ENCODE peak calls at places on chromosome 3, in five cellular contexts. One of them, this sample, is unnamed.

GRCh38 chr3:166283856-166284255 is 446.6 kb upstream of the BCHE start:
- DNase-seq in K562: no peak
- DNase-seq in sigmoid colon: no peak
- DNase-seq in suprapubic skin: no peak
- DNase-seq in HepG2: no peak
- DNase-seq in this sample: no peak

GRCh38 chr3:154324919-154325318 is 632 bp upstream of the DHX36 start:
- DNase-seq in K562: peak
- DNase-seq in sigmoid colon: no peak
- DNase-seq in suprapubic skin: no peak
- DNase-seq in HepG2: peak
- DNase-seq in this sample: no peak

GRCh38 chr3:111861396-111861795 is 2.3 kb downstream of the PHLDB2 start:
- DNase-seq in K562: no peak
- DNase-seq in sigmoid colon: no peak
- DNase-seq in suprapubic skin: no peak
- DNase-seq in HepG2: no peak
- DNase-seq in this sample: no peak

GRCh38 chr3:56790016-56790950 is 11.5 kb downstream of the ARHGEF3 start:
- DNase-seq in K562: no peak
- DNase-seq in sigmoid colon: peak
- DNase-seq in suprapubic skin: no peak
- DNase-seq in HepG2: no peak
- DNase-seq in this sample: no peak

GRCh38 chr3:4322635-4323034 is 19.5 kb downstream of the SETMAR start:
- DNase-seq in K562: peak
- DNase-seq in sigmoid colon: no peak
- DNase-seq in suprapubic skin: no peak
- DNase-seq in HepG2: peak
- DNase-seq in this sample: no peak

GRCh38 chr3:123739754-123740153 is 144.4 kb downstream of the MYLK start:
- DNase-seq in K562: no peak
- DNase-seq in sigmoid colon: no peak
- DNase-seq in suprapubic skin: no peak
- DNase-seq in HepG2: no peak
- DNase-seq in this sample: no peak

GRCh38 chr3:126313166-126313565 is 44.0 kb downstream of the KLF15 start:
- DNase-seq in K562: no peak
- DNase-seq in sigmoid colon: no peak
- DNase-seq in suprapubic skin: no peak
- DNase-seq in HepG2: no peak
- DNase-seq in this sample: peak

GRCh38 chr3:66582721-66583141 is 81.9 kb upstream of the LRIG1 start:
- DNase-seq in K562: no peak
- DNase-seq in sigmoid colon: no peak
- DNase-seq in suprapubic skin: no peak
- DNase-seq in HepG2: no peak
- DNase-seq in this sample: no peak

GRCh38 chr3:133572158-133573053 is 1.1 kb upstream of the CDV3 start:
- DNase-seq in K562: peak
- DNase-seq in sigmoid colon: no peak
- DNase-seq in suprapubic skin: no peak
- DNase-seq in HepG2: no peak
- DNase-seq in this sample: no peak

GRCh38 chr3:58628823-58629562 is 37.6 kb downstream of the FAM3D start:
- DNase-seq in K562: no peak
- DNase-seq in sigmoid colon: no peak
- DNase-seq in suprapubic skin: no peak
- DNase-seq in HepG2: peak
- DNase-seq in this sample: no peak

GRCh38 chr3:192911293-192911692 is 6.4 kb downstream of the MB21D2 start:
- DNase-seq in K562: no peak
- DNase-seq in sigmoid colon: no peak
- DNase-seq in suprapubic skin: no peak
- DNase-seq in HepG2: no peak
- DNase-seq in this sample: no peak

GRCh38 chr3:72154391-72155300 is 369.7 kb upstream of the PROK2 start:
- DNase-seq in K562: no peak
- DNase-seq in sigmoid colon: no peak
- DNase-seq in suprapubic skin: no peak
- DNase-seq in HepG2: no peak
- DNase-seq in this sample: no peak

GRCh38 chr3:84989102-84989501 is 30.3 kb downstream of the CADM2 start:
- DNase-seq in K562: no peak
- DNase-seq in sigmoid colon: no peak
- DNase-seq in suprapubic skin: no peak
- DNase-seq in HepG2: no peak
- DNase-seq in this sample: no peak

GRCh38 chr3:69867941-69868505 is 128.8 kb downstream of the MITF start:
- DNase-seq in K562: no peak
- DNase-seq in sigmoid colon: no peak
- DNase-seq in suprapubic skin: no peak
- DNase-seq in HepG2: no peak
- DNase-seq in this sample: no peak

GRCh38 chr3:101100361-101101009 is 107.3 kb upstream of the ABI3BP start:
- DNase-seq in K562: no peak
- DNase-seq in sigmoid colon: no peak
- DNase-seq in suprapubic skin: no peak
- DNase-seq in HepG2: no peak
- DNase-seq in this sample: no peak

GRCh38 chr3:31532587-31533168 is at the start of gene STT3B:
- DNase-seq in K562: peak
- DNase-seq in sigmoid colon: peak
- DNase-seq in suprapubic skin: peak
- DNase-seq in HepG2: peak
- DNase-seq in this sample: peak

GRCh38 chr3:191330309-191330712 is at the start of gene UTS2B:
- DNase-seq in K562: peak
- DNase-seq in sigmoid colon: no peak
- DNase-seq in suprapubic skin: no peak
- DNase-seq in HepG2: peak
- DNase-seq in this sample: no peak

GRCh38 chr3:13644341-13645082 is 95.6 kb downstream of the FBLN2 start:
- DNase-seq in K562: no peak
- DNase-seq in sigmoid colon: no peak
- DNase-seq in suprapubic skin: no peak
- DNase-seq in HepG2: no peak
- DNase-seq in this sample: no peak

GRCh38 chr3:102092617-102093466 is 243.5 kb downstream of the NFKBIZ start:
- DNase-seq in K562: no peak
- DNase-seq in sigmoid colon: no peak
- DNase-seq in suprapubic skin: no peak
- DNase-seq in HepG2: no peak
- DNase-seq in this sample: no peak

GRCh38 chr3:116863842-116864626 is 154.5 kb downstream of the TUSC7 start:
- DNase-seq in K562: peak
- DNase-seq in sigmoid colon: no peak
- DNase-seq in suprapubic skin: no peak
- DNase-seq in HepG2: peak
- DNase-seq in this sample: no peak

GRCh38 chr3:156417733-156418132 is 137.2 kb downstream of the SSR3 start:
- DNase-seq in K562: no peak
- DNase-seq in sigmoid colon: no peak
- DNase-seq in suprapubic skin: no peak
- DNase-seq in HepG2: no peak
- DNase-seq in this sample: no peak

GRCh38 chr3:162142511-162142910 is 645.9 kb downstream of the OTOL1 start:
- DNase-seq in K562: no peak
- DNase-seq in sigmoid colon: no peak
- DNase-seq in suprapubic skin: no peak
- DNase-seq in HepG2: no peak
- DNase-seq in this sample: no peak

GRCh38 chr3:187183903-187184302 is 13.4 kb upstream of the RTP1 start:
- DNase-seq in K562: no peak
- DNase-seq in sigmoid colon: no peak
- DNase-seq in suprapubic skin: no peak
- DNase-seq in HepG2: no peak
- DNase-seq in this sample: no peak

GRCh38 chr3:183149915-183150825 is 12.4 kb downstream of the LAMP3 start:
- DNase-seq in K562: no peak
- DNase-seq in sigmoid colon: no peak
- DNase-seq in suprapubic skin: no peak
- DNase-seq in HepG2: no peak
- DNase-seq in this sample: no peak

GRCh38 chr3:65550137-65550536 is 488.6 kb downstream of the MAGI1 start:
- DNase-seq in K562: no peak
- DNase-seq in sigmoid colon: no peak
- DNase-seq in suprapubic skin: no peak
- DNase-seq in HepG2: no peak
- DNase-seq in this sample: no peak

GRCh38 chr3:62049033-62049432 is 324.3 kb downstream of the FEZF2 start:
- DNase-seq in K562: no peak
- DNase-seq in sigmoid colon: no peak
- DNase-seq in suprapubic skin: no peak
- DNase-seq in HepG2: no peak
- DNase-seq in this sample: no peak

GRCh38 chr3:188322135-188322892 is 168.4 kb downstream of the LPP start:
- DNase-seq in K562: no peak
- DNase-seq in sigmoid colon: no peak
- DNase-seq in suprapubic skin: no peak
- DNase-seq in HepG2: no peak
- DNase-seq in this sample: no peak

GRCh38 chr3:188327433-188327832 is 173.5 kb downstream of the LPP start:
- DNase-seq in K562: no peak
- DNase-seq in sigmoid colon: no peak
- DNase-seq in suprapubic skin: no peak
- DNase-seq in HepG2: no peak
- DNase-seq in this sample: no peak

GRCh38 chr3:188323067-188323842 is 169.3 kb downstream of the LPP start:
- DNase-seq in K562: no peak
- DNase-seq in sigmoid colon: no peak
- DNase-seq in suprapubic skin: no peak
- DNase-seq in HepG2: no peak
- DNase-seq in this sample: no peak

GRCh38 chr3:188326968-188327367 is 173.0 kb downstream of the LPP start:
- DNase-seq in K562: no peak
- DNase-seq in sigmoid colon: no peak
- DNase-seq in suprapubic skin: no peak
- DNase-seq in HepG2: no peak
- DNase-seq in this sample: no peak

GRCh38 chr3:188326111-188326510 is 172.2 kb downstream of the LPP start:
- DNase-seq in K562: no peak
- DNase-seq in sigmoid colon: no peak
- DNase-seq in suprapubic skin: no peak
- DNase-seq in HepG2: no peak
- DNase-seq in this sample: no peak
- TF ChIP-seq EP300 in K562: no peak
- TF ChIP-seq EP300 in sigmoid colon: no peak
- TF ChIP-seq EP300 in suprapubic skin: no peak
- TF ChIP-seq EP300 in HepG2: no peak
- TF ChIP-seq EP300 in this sample: peak

DNA sequence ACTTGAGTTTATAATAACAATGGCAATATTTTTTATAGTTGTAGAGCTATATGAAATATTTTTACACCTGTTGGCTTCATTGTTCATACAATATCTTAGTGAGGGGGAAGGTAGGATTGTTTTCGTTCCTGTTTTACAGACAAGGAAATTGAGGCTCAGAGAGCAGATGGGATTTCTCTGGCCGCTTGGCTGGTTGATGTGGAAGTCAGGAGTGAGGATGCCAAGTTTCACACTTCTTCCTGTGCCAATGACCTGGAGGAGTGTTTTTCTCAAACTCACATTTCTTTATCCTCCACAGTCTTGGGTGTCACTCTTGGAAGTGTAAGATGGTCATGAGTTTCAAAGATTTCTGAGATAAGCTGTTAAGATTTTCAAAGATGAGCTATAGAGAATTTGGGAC is 50.6 kb downstream of the LPP start:
- DNase-seq in K562: no peak
- DNase-seq in sigmoid colon: no peak
- DNase-seq in suprapubic skin: no peak
- DNase-seq in HepG2: no peak
- DNase-seq in this sample: no peak
- TF ChIP-seq POLR2AphosphoS5 in K562: no peak
- TF ChIP-seq POLR2AphosphoS5 in sigmoid colon: no peak
- TF ChIP-seq POLR2AphosphoS5 in suprapubic skin: no peak
- TF ChIP-seq POLR2AphosphoS5 in HepG2: no peak
- TF ChIP-seq POLR2AphosphoS5 in this sample: no peak

GRCh38 chr3:188220097-188220788 is 66.3 kb downstream of the LPP start:
- DNase-seq in K562: no peak
- DNase-seq in sigmoid colon: peak
- DNase-seq in suprapubic skin: no peak
- DNase-seq in HepG2: no peak
- DNase-seq in this sample: no peak
- TF ChIP-seq EP300 in K562: no peak
- TF ChIP-seq EP300 in sigmoid colon: peak
- TF ChIP-seq EP300 in suprapubic skin: peak
- TF ChIP-seq EP300 in HepG2: no peak
- TF ChIP-seq EP300 in this sample: peak

GRCh38 chr3:78899846-78900245 is 868.0 kb downstream of the ROBO1 start:
- DNase-seq in K562: no peak
- DNase-seq in sigmoid colon: no peak
- DNase-seq in suprapubic skin: no peak
- DNase-seq in HepG2: no peak
- DNase-seq in this sample: no peak

GRCh38 chr3:78893161-78893560 is 874.6 kb downstream of the ROBO1 start:
- DNase-seq in K562: no peak
- DNase-seq in sigmoid colon: no peak
- DNase-seq in suprapubic skin: no peak
- DNase-seq in HepG2: no peak
- DNase-seq in this sample: no peak

GRCh38 chr3:78894787-78895186 is 873.0 kb downstream of the ROBO1 start:
- DNase-seq in K562: no peak
- DNase-seq in sigmoid colon: no peak
- DNase-seq in suprapubic skin: no peak
- DNase-seq in HepG2: no peak
- DNase-seq in this sample: no peak

GRCh38 chr3:78900426-78900825 is 867.4 kb downstream of the ROBO1 start:
- DNase-seq in K562: no peak
- DNase-seq in sigmoid colon: no peak
- DNase-seq in suprapubic skin: no peak
- DNase-seq in HepG2: no peak
- DNase-seq in this sample: no peak

DNA sequence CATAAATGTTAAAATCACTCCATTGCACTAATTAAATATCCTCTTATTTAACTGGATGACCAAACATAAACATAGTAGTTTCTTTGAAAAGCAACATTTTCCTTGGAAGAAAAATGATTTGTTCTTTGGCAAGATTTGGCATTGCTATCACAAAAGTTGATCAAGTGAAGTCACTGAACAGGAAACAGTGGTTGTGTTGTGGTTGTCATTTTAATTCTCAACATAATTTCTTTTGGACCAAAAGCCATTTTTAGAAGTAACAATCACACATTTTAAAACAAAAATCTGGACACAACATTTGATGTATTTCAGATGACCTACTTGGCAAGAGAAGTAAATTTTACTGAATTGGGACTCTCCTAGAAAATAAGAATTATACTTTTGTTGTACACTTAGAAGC is 872.3 kb downstream of the ROBO1 start:
- DNase-seq in K562: no peak
- DNase-seq in sigmoid colon: no peak
- DNase-seq in suprapubic skin: no peak
- DNase-seq in HepG2: no peak
- DNase-seq in this sample: no peak
- TF ChIP-seq POLR2AphosphoS5 in K562: no peak
- TF ChIP-seq POLR2AphosphoS5 in sigmoid colon: no peak
- TF ChIP-seq POLR2AphosphoS5 in suprapubic skin: no peak
- TF ChIP-seq POLR2AphosphoS5 in HepG2: no peak
- TF ChIP-seq POLR2AphosphoS5 in this sample: no peak

GRCh38 chr3:129723558-129724324 is 117.3 kb upstream of the PLXND1 start:
- DNase-seq in K562: no peak
- DNase-seq in sigmoid colon: peak
- DNase-seq in suprapubic skin: peak
- DNase-seq in HepG2: no peak
- DNase-seq in this sample: no peak
- TF ChIP-seq EP300 in K562: no peak
- TF ChIP-seq EP300 in sigmoid colon: no peak
- TF ChIP-seq EP300 in suprapubic skin: no peak
- TF ChIP-seq EP300 in HepG2: no peak
- TF ChIP-seq EP300 in this sample: no peak